ENCODE peak calls at places on chromosome 1, in four cellular contexts. S, N, T and W are unnamed samples.

GRCh38 chr1:206893380-206893779 is 3.9 kb upstream of the IL24 start:
- DNase-seq in T (no peak), N (no peak), S (no peak), W (no peak)

GRCh38 chr1:230575886-230576477 is 66.3 kb upstream of the COG2 start:
- DNase-seq in N (no peak), S (no peak), T (no peak), W (no peak)

GRCh38 chr1:205298191-205298994 is 23.2 kb downstream of the NUAK2 start:
- DNase-seq in S (no peak), N (peak; percentile 57), T (peak; percentile 99), W (no peak)

GRCh38 chr1:26882696-26883095 is 7.4 kb downstream of the GPN2 start:
- DNase-seq in T (no peak), N (no peak), S (no peak), W (no peak)

GRCh38 chr1:223714849-223715709 is 2.7 kb downstream of the CAPN2 start:
- DNase-seq in S (no peak), T (peak; percentile 64), N (no peak), W (no peak)

GRCh38 chr1:240501115-240501514 is 110.8 kb downstream of the GREM2 start:
- DNase-seq in N (no peak), T (peak; percentile 32), S (no peak), W (no peak)

GRCh38 chr1:67044631-67045270 is 9.2 kb downstream of the SLC35D1 start:
- DNase-seq in T (no peak), N (no peak), S (no peak), W (no peak)

GRCh38 chr1:220888665-220888986 is 9.4 kb downstream of the HLX start:
- DNase-seq in N (no peak), S (no peak), T (no peak), W (no peak)

GRCh38 chr1:223208164-223209075 is 65.4 kb upstream of the TLR5 start:
- DNase-seq in S (no peak), T (no peak), N (no peak), W (no peak)

GRCh38 chr1:29379438-29380073 is 143.2 kb downstream of the PTPRU start:
- DNase-seq in T (peak; percentile 65), S (no peak), N (no peak), W (no peak)

GRCh38 chr1:16158025-16158424 is 2.2 kb upstream of the EPHA2 start:
- DNase-seq in T (no peak), N (no peak), S (no peak), W (no peak)
- H3K27ac ChIP-seq in T (peak overlapping the region; percentile 100), N (no peak overlapping the region), S (no peak overlapping the region), W (no peak overlapping the region)

GRCh38 chr1:114035304-114035700 is 56.0 kb downstream of the OLFML3 start:
- DNase-seq in T (no peak), N (no peak), S (no peak), W (no peak)

GRCh38 chr1:114033961-114034360 is 54.7 kb downstream of the OLFML3 start:
- DNase-seq in T (no peak), N (no peak), S (no peak), W (no peak)

GRCh38 chr1:114033219-114033706 is 54.0 kb downstream of the OLFML3 start:
- DNase-seq in S (no peak), T (peak; percentile 44), N (no peak), W (no peak)

GRCh38 chr1:114034561-114035303 is 55.5 kb downstream of the OLFML3 start:
- DNase-seq in N (no peak), S (no peak), T (no peak), W (no peak)

DNA sequence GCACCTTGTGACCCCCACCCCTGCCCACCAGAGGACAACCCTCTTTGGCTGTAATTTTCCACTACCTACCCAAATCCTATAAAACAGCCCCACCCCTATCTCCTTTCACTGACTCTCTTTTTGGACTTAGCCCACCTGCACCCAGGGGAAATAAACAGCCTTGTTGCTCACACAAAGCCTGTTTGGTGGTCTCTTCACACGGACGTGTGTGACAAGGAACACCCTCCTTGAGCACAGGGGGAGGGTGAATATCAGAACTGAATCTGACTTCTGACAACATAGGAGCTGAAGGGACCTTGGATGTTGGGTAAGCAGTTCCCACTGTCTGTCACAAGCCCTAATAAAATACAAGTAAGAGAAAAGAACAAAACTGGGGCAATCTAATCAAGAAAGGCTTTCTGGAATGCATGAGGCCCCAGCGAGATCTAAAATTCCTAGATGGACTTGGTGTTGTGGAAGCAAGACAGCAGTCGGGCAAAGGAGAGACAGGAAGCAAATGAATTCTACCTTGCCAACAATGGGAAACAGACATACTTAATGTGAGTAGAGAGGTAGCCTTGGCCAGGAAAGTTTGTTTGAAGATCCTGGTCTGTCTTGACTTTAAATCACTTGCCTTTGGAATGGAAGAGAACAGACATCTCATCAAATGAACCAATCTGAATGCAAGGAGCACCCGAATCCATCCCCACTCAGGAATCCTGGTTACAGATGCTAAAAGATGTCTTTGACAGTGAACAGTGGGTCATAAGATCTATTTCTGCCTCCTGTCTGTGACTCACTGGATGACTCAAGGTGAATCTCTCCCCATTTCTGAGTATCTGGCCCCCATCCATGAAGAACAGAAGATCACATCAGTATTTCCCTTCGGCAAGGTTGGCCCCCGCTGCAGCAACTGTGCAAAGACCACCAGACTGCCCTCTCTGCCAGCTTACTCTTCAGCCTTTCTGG is 53.3 kb downstream of the OLFML3 start:
- DNase-seq in N (no peak), S (no peak), T (peak; percentile 29), W (no peak)
- H3K27ac ChIP-seq in N (no peak overlapping the region), S (no peak overlapping the region), T (peak overlapping the region; percentile 59), W (no peak overlapping the region)

GRCh38 chr1:179754031-179754624 is 11.0 kb downstream of the FAM163A start:
- DNase-seq in S (no peak), T (no peak), N (no peak), W (no peak)
- H3K27ac ChIP-seq in S (no peak overlapping the region), T (no peak overlapping the region), N (no peak overlapping the region), W (no peak overlapping the region)

GRCh38 chr1:12206792-12207424 is 22.9 kb upstream of the VPS13D start:
- DNase-seq in T (no peak), S (no peak), N (no peak), W (no peak)

GRCh38 chr1:12209495-12209832 is 20.4 kb upstream of the VPS13D start:
- DNase-seq in N (no peak), S (no peak), T (no peak), W (no peak)

GRCh38 chr1:12206238-12206637 is 23.6 kb upstream of the VPS13D start:
- DNase-seq in T (no peak), N (no peak), S (no peak), W (no peak)

GRCh38 chr1:12208764-12209494 is 20.9 kb upstream of the VPS13D start:
- DNase-seq in S (peak; percentile 88), N (peak; percentile 87), T (peak; percentile 67), W (peak; percentile 88)

DNA sequence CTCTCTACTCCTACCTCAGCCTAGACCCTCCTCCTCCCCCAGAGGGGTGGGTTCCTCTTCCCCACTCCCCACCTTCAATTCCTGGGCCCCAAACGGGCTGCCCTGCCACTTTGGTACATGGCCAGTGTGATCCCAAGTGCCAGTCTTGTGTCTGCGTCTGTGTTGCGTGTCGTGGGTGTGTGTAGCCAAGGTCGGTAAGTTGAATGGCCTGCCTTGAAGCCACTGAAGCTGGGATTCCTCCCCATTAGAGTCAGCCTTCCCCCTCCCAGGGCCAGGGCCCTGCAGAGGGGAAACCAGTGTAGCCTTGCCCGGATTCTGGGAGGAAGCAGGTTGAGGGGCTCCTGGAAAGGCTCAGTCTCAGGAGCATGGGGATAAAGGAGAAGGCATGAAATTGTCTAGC is 21.6 kb upstream of the VPS13D start:
- DNase-seq in T (no peak), N (no peak), S (no peak), W (no peak)
- H3K27ac ChIP-seq in T (no peak overlapping the region), N (no peak overlapping the region), S (peak overlapping the region; percentile 1), W (no peak overlapping the region)

DNA sequence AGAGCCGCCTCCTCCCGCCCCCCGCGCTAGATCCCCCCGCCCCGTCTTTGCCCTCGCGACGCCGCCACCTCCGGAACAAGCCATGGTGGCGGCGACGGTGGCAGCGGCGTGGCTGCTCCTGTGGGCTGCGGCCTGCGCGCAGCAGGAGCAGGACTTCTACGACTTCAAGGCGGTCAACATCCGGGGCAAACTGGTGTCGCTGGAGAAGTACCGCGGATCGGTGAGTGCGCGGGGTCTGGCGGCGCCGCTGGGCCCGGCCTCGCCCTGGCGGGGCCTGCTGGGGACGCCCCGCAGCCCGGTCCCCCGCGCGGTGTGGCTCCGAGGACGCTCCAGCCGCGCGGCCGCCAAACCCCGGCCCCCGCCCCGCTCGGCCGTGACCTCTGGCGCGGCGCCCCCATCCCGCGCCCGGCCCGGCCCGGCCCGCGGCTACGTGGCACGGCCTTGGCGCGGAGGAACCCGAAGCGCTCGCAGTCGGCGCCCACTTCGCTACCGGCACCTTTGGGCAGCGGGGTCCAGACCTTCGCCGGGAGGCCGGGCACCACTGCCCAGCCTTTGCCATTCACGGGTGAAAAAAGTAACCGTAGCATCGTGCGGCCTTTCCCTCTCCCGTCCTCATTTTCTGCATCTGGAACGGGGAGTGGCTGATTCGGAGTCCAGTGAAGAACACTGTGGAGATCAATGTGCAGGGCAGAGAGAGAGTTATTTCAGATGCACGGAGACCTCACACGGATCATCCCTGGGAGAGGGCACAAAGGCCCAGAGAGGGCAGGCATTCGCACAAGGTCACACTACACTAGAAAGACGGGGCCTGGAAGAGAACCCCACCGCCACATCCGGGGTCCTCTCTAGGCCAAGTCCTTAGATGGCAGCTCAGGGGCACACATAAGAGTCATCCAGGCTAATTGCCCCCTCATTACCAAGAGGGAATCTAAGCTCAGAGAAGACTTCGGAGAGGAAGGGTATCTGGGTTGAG is at the start of gene GPX7:
- DNase-seq in S (peak; percentile 38), T (no peak), N (peak; percentile 54), W (no peak)
- H3K27ac ChIP-seq in S (peak within 1 kb of the TSS; percentile 86), T (no peak within 1 kb of the TSS), N (peak within 1 kb of the TSS; percentile 50), W (peak within 1 kb of the TSS; percentile 83)

DNA sequence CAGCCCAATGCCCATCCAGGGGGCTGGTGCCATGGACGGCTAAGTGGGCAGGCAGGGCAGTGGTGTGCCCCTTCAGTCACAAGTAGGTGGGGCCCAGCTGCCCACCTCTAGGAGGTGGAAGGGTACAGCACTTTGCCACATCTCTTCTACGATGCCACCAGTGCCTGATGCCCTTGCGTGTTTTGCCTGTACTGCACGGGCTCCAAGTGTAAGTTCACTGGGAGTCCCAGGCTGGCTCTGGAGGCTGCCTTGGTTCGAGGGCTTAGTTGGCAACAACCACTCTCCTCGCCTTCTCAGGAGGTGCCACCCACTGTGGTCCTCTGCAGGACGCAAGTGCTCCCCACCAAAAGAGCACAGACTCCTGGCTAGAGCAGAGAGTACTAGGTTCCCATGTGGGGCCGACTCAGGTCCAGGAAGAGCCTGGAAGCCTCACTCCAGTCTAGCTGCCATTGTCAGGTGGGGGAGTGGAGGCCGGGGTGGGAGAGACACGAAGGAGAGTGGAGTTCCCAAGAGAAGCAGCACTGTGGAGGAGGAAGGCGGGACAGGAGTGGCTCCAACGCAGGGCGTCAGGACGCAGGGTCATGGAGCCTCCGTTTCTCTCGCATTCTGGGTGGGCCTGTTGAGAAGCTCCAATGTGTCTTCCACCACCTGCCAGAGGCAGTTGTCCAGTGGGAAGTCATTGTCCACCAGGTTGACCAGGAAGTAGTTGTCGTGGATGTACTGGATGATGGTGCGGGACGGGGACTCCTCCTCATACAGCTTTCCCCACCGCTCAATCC is 15.5 kb downstream of the MTHFR start:
- DNase-seq in S (no peak), T (no peak), N (no peak), W (no peak)
- H3K27ac ChIP-seq in S (peak overlapping the region; percentile 95), T (peak overlapping the region; percentile 60), N (peak overlapping the region; percentile 73), W (peak overlapping the region; percentile 94)

GRCh38 chr1:11157867-11158266 is 31.3 kb upstream of the ANGPTL7 start:
- DNase-seq in N (no peak), S (no peak), T (no peak), W (peak; percentile 80)
- H3K27ac ChIP-seq in N (no peak overlapping the region), S (no peak overlapping the region), T (peak overlapping the region; percentile 13), W (peak overlapping the region; percentile 59)

DNA sequence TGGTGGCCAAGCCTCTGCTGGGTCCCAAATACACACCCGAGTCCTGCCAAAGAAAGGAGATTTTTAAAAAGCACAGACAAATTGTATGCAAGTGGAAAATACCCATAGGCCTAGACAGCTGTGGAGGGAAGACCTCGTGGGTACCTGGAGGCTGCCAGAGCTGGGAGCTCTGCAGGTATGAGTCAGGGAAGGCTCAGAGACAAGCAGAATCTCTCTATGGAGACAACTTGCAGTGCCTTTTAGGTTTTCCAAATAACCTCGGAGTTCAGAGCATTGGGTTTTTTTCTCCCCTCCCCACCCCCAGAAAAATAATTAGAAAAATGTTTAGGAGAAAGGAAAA is 127.7 kb downstream of the EDEM3 start:
- DNase-seq in N (no peak), T (no peak), S (no peak), W (no peak)
- H3K27ac ChIP-seq in N (no peak overlapping the region), T (peak overlapping the region; percentile 61), S (no peak overlapping the region), W (no peak overlapping the region)